ENCODE peak calls at places on chromosomes 7 and 10, in seven cellular contexts. Q is ovary, V is brain microvascular endothelial cell, C is IMR-90, M is cardiac muscle cell, D is HCT116, E is thoracic aorta. A is an unnamed sample.

GRCh38 chr7:70016044-70016770 is 417.9 kb downstream of the AUTS2 start:
- DNase-seq in M (no peak), V (peak; percentile 20), Q (no peak), C (peak; percentile 0), D (no peak), E (no peak), A (no peak)

GRCh38 chr10:7412482-7413251 is 1.8 kb upstream of the SFMBT2 start:
- DNase-seq in Q (no peak), M (peak; percentile 71), C (no peak), V (no peak), D (no peak), E (no peak), A (no peak)

GRCh38 chr7:842436-843031 is 10.3 kb downstream of the SUN1 start:
- DNase-seq in C (no peak), E (no peak), V (no peak), D (no peak), Q (no peak), M (no peak), A (no peak)

GRCh38 chr7:167976-168791 is 24.2 kb upstream of the FAM20C start:
- DNase-seq in V (no peak), Q (no peak), E (no peak), M (no peak), D (no peak), C (no peak), A (no peak)

GRCh38 chr10:98384531-98385133 is 30.4 kb downstream of the PYROXD2 start:
- DNase-seq in M (no peak), E (no peak), D (no peak), C (no peak), Q (no peak), V (no peak), A (no peak)

GRCh38 chr10:103548581-103549348 is 55.3 kb downstream of the NEURL1 start:
- DNase-seq in Q (no peak), E (no peak), V (no peak), D (no peak), M (no peak), C (no peak), A (no peak)

GRCh38 chr10:361203-362135 is 226.2 kb downstream of the ZMYND11 start:
- DNase-seq in M (peak; percentile 49), E (no peak), D (no peak), V (no peak), Q (no peak), C (no peak), A (no peak)

GRCh38 chr10:132096223-132096622 is 30.5 kb downstream of the JAKMIP3 start:
- DNase-seq in V (peak; percentile 6), C (peak; percentile 15), Q (no peak), M (no peak), D (peak; percentile 29), E (no peak), A (peak; percentile 45)

GRCh38 chr10:62459072-62459471 is 84.9 kb downstream of the ZNF365 start:
- DNase-seq in C (peak; percentile 85), V (peak; percentile 12), Q (no peak), E (no peak), D (no peak), M (no peak), A (no peak)

GRCh38 chr7:74619235-74619860 is 38.2 kb upstream of the GTF2I start:
- DNase-seq in Q (no peak), D (no peak), C (no peak), E (no peak), V (no peak), M (peak; percentile 35), A (no peak)

GRCh38 chr10:132704008-132704814 is 81.7 kb downstream of the NKX6-2 start:
- DNase-seq in D (no peak), M (no peak), V (no peak), C (no peak), Q (no peak), E (no peak), A (no peak)

GRCh38 chr7:22200238-22200637 is 156.7 kb downstream of the RAPGEF5 start:
- DNase-seq in C (no peak), Q (no peak), E (no peak), D (no peak), V (no peak), M (no peak), A (no peak)

GRCh38 chr10:110530131-110530831 is 32.6 kb downstream of the DUSP5 start:
- DNase-seq in D (peak; percentile 73), C (no peak), Q (no peak), M (peak; percentile 58), E (no peak), V (peak; percentile 68), A (no peak)

GRCh38 chr10:8416192-8416701 is 361.8 kb downstream of the GATA3 start:
- DNase-seq in E (no peak), M (peak; percentile 21), V (no peak), Q (no peak), C (no peak), D (no peak), A (no peak)

GRCh38 chr10:68861253-68861652 is 33.9 kb downstream of the STOX1 start:
- DNase-seq in V (peak; percentile 3), C (no peak), Q (no peak), M (no peak), E (no peak), D (peak; percentile 15), A (no peak)

GRCh38 chr10:17616403-17617030 is 657 bp downstream of the HACD1 start:
- DNase-seq in C (peak; percentile 47), D (peak; percentile 21), V (peak; percentile 37), E (peak; percentile 68), Q (peak; percentile 66), M (peak; percentile 97), A (no peak)

GRCh38 chr10:129881641-129882040 is 82.4 kb downstream of the EBF3 start:
- DNase-seq in C (no peak), E (no peak), Q (no peak), V (no peak), D (no peak), M (no peak), A (no peak)

GRCh38 chr10:70578371-70578947 is 24.1 kb downstream of the PRF1 start:
- DNase-seq in D (peak; percentile 100), M (peak; percentile 29), Q (no peak), V (peak; percentile 86), C (peak; percentile 56), E (no peak), A (peak; percentile 81)

GRCh38 chr7:92781117-92781720 is 55.2 kb downstream of the CDK6 start:
- DNase-seq in D (no peak), Q (no peak), E (no peak), M (no peak), C (no peak), V (no peak), A (no peak)

DNA sequence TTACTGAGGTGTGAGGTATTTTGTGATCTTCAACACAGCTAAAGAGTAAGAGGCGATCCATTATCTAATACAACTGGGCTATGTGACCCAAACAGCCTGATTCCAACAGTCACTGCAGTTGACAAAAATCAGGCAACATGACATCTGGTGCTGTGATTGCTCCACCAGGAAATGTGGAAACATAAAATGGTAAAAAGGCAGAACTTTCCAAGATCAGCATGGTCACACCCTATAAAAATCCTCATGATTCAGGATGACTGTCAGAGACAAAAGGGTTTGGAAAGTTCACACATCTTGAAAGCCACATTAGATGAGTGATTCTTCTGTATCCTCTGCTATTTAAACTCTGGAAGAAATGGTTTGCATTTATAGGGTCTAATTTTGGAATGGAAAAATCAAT is 662.5 kb upstream of the IGFBP3 start:
- DNase-seq in Q (no peak), E (no peak), M (no peak), D (no peak), V (no peak), C (no peak), A (no peak)
- H3K27ac ChIP-seq in Q (no peak overlapping the region), E (no peak overlapping the region), M (no peak overlapping the region), D (no peak overlapping the region), V (no peak overlapping the region), C (no peak overlapping the region), A (peak overlapping the region; percentile 34)

GRCh38 chr7:101901661-101902491 is 84.5 kb downstream of the CUX1 start:
- DNase-seq in M (no peak), Q (no peak), V (no peak), C (peak; percentile 69), D (no peak), E (no peak), A (no peak)

GRCh38 chr7:101905203-101905865 is 87.9 kb downstream of the CUX1 start:
- DNase-seq in E (no peak), C (peak; percentile 29), M (no peak), Q (no peak), D (no peak), V (no peak), A (no peak)

GRCh38 chr7:101904019-101904418 is 86.6 kb downstream of the CUX1 start:
- DNase-seq in V (no peak), E (no peak), C (no peak), Q (no peak), M (no peak), D (no peak), A (no peak)

GRCh38 chr7:101903505-101903849 is 86.1 kb downstream of the CUX1 start:
- DNase-seq in E (no peak), M (no peak), C (no peak), D (no peak), Q (no peak), V (no peak), A (no peak)

GRCh38 chr7:101902680-101903504 is 85.5 kb downstream of the CUX1 start:
- DNase-seq in M (no peak), C (no peak), Q (no peak), E (no peak), V (no peak), D (no peak), A (no peak)
- H3K27ac ChIP-seq in M (no peak overlapping the region), C (no peak overlapping the region), Q (no peak overlapping the region), E (peak overlapping the region; percentile 79), V (no peak overlapping the region), D (no peak overlapping the region), A (no peak overlapping the region)

DNA sequence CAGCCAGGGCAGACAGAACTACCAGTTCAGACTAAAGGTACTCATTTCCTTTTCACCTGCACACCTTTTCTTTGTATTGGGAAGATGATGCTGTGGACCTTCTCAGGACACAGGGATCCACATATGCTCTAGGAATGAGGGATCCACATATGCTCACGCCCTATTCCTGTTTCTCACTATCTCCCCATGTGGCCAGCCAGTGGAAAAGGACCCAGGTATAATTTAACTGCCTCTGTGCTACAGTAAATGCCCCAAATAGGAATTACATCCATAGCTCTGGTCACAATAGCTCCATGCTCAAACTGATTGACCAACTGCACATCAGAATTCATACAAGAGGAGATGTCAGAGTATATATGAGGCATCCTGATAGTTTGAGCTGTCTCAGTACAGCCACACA is 43.8 kb downstream of the CTTNBP2 start:
- DNase-seq in E (no peak), M (no peak), C (no peak), D (no peak), Q (no peak), V (no peak), A (no peak)
- H3K27ac ChIP-seq in E (no peak overlapping the region), M (peak overlapping the region; percentile 70), C (no peak overlapping the region), D (no peak overlapping the region), Q (no peak overlapping the region), V (no peak overlapping the region), A (no peak overlapping the region)

DNA sequence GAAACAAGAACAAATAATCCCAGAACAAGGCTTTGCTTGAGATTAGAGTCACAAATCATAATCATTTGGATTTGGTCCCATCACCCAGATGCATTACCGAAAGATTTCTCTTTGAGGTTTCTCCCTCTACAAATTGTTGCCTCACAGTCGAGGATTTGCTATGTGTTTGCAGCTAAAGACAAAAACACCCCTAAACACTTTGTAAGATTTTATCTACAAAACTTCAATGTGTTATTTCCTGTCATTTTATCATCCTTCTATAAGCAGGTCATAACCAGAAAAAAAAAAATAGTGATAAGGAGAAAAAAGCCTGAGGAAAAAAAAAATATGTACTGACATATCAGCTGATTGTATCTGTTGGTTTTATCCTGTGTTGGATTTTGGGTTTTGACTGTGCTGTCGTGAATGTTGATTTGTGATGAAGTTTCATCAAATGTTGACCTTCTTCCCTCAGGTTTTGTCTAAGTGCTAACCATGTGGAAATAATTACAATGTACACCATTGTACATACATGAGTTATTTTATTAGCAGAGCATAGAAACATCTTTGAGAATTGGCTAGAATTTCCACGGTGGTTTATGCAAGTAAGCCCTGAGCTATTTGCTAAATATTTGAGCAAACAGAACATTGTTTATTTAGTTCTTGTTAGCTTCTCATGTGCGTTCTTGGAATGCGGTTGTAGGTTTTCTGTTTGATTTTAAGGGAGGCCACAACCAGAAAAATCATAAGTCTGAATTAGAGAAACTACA is 274.4 kb downstream of the NEBL start:
- DNase-seq in V (peak; percentile 38), C (peak; percentile 1), Q (no peak), M (no peak), D (no peak), E (no peak), A (peak; percentile 55)
- H3K27ac ChIP-seq in V (peak overlapping the region; percentile 0), C (no peak overlapping the region), Q (no peak overlapping the region), M (no peak overlapping the region), D (no peak overlapping the region), E (peak overlapping the region; percentile 65), A (no peak overlapping the region)

A was measured in epithelial cell of prostate.